ENCODE peak calls at places on chromosomes 13 and 19, in four cellular contexts. X is pancreas, M is esophagus squamous epithelium, U is OCI-LY7. L is an unnamed sample. For H3K9me3, the result is how much of the 10 kb centered on the place peaks cover.

GRCh38 chr13:73971481-73971880 is 162.7 kb downstream of the KLF12 start:
- DNase-seq in X (no peak), M (no peak), U (peak), L (no peak)

GRCh38 chr19:5826531-5827341 is 12.8 kb downstream of the FUT6 start:
- DNase-seq in X (peak), M (no peak), U (peak), L (no peak)

GRCh38 chr13:41364043-41364442 is 53.0 kb downstream of the NAA16 start:
- DNase-seq in X (no peak), M (no peak), U (no peak), L (no peak)

GRCh38 chr13:97879646-97880297 is 73.7 kb upstream of the IPO5 start:
- DNase-seq in X (no peak), M (no peak), U (no peak), L (no peak)

GRCh38 chr13:25882732-25883357 is 169.0 kb downstream of the SHISA2 start:
- DNase-seq in X (no peak), M (no peak), U (no peak), L (no peak)

GRCh38 chr19:35755550-35756371 is 1.1 kb downstream of the HSPB6 start:
- DNase-seq in X (peak), M (no peak), U (no peak), L (no peak)

GRCh38 chr19:42764836-42765235 is 642 bp downstream of the PSG8 start:
- DNase-seq in X (no peak), M (no peak), U (no peak), L (no peak)

GRCh38 chr19:5436101-5436947 is 18.9 kb upstream of the ZNRF4 start:
- DNase-seq in X (no peak), M (no peak), U (no peak), L (no peak)

GRCh38 chr19:45492627-45493470 is 4.0 kb downstream of the RTN2 start:
- DNase-seq in X (no peak), M (no peak), U (peak), L (no peak)

GRCh38 chr19:31770220-31770619 is 421.0 kb upstream of the TSHZ3 start:
- DNase-seq in X (no peak), M (no peak), U (no peak), L (no peak)

GRCh38 chr19:55857149-55857548 is 20.8 kb downstream of the NLRP4 start:
- DNase-seq in X (no peak), M (no peak), U (peak), L (no peak)
- H3K9me3 ChIP-seq in X (under half), M (under half), U (under half), L (under half)

GRCh38 chr19:34241513-34242337 is 12.6 kb upstream of the GARRE1 start:
- DNase-seq in X (peak), M (no peak), U (peak), L (no peak)
- TF ChIP-seq CTCF in X (peak), M (no peak), U (peak), L (no peak)

DNA sequence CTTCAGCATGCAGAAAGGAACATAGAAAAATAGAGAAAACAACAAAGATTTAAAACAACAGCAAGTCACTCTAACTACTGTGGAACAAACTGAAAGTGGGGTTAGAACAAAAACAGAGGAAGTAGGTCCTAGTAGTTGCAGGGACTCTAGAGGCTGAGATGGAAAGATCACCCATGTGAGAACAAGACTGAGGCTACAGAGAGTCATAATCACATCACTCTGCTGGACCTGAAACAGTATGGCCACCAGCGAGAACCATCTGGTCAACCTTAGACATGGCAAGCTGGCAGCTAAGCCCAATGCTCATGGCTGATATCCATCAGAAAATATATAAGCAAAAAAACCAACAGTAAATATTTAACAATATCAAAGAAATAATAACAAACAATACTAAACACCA is 35.8 kb upstream of the ZNF724 start:
- DNase-seq in X (no peak), M (no peak), U (peak), L (no peak)
- H3K9me3 ChIP-seq in X (under half), M (under half), U (under half), L (under half)

GRCh38 chr19:37989855-37990254 is 82.8 kb downstream of the SIPA1L3 start:
- DNase-seq in X (no peak), M (no peak), U (no peak), L (no peak)

GRCh38 chr19:37992761-37993160 is 85.8 kb downstream of the SIPA1L3 start:
- DNase-seq in X (no peak), M (no peak), U (no peak), L (no peak)

GRCh38 chr19:37990362-37990761 is 83.4 kb downstream of the SIPA1L3 start:
- DNase-seq in X (no peak), M (no peak), U (no peak), L (no peak)

GRCh38 chr19:37991176-37991835 is 84.3 kb downstream of the SIPA1L3 start:
- DNase-seq in X (no peak), M (no peak), U (no peak), L (no peak)

GRCh38 chr19:37991841-37992248 is 84.8 kb downstream of the SIPA1L3 start:
- DNase-seq in X (no peak), M (no peak), U (no peak), L (no peak)
- TF ChIP-seq CTCF in X (no peak), M (no peak), U (no peak), L (no peak)

GRCh38 chr13:111845621-111846351 is 221.2 kb upstream of the SOX1 start:
- DNase-seq in X (no peak), M (no peak), U (no peak), L (no peak)

GRCh38 chr13:111850458-111850857 is 216.5 kb upstream of the SOX1 start:
- DNase-seq in X (no peak), M (no peak), U (no peak), L (no peak)

GRCh38 chr13:111850976-111851375 is 216.0 kb upstream of the SOX1 start:
- DNase-seq in X (no peak), M (no peak), U (no peak), L (no peak)

GRCh38 chr13:111846396-111847174 is 220.4 kb upstream of the SOX1 start:
- DNase-seq in X (no peak), M (no peak), U (no peak), L (peak)

DNA sequence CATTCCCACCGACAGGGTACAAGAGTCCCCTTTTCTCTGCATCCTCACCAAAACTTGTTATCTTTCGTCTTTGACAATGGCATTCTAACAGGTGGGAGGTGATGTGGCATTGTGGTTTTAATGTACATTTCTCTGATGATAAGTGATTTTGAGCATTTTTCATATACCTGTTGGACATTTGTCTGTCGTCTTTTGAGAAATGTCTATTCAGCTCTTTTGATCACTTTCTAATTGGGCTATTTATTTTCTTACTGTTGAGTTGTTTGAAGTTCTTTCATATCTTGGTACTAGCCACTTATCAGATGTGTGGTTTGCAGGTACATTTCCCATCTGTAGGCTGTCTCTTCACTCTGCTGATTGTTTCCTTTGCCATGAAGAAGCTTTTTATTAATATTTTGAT is 219.0 kb upstream of the SOX1 start:
- DNase-seq in X (no peak), M (no peak), U (no peak), L (no peak)
- H3K9me3 ChIP-seq in X (under half), M (under half), U (under half), L (under half)

GRCh38 chr13:85896516-85897450 is 97.6 kb upstream of the SLITRK6 start:
- DNase-seq in X (no peak), M (no peak), U (peak), L (no peak)
- TF ChIP-seq CTCF in X (no peak), M (peak), U (peak), L (no peak)

GRCh38 chr19:21922276-21922675 is 86.3 kb upstream of the ZNF43 start:
- DNase-seq in X (no peak), M (no peak), U (no peak), L (peak)
- H3K9me3 ChIP-seq in X (under half), M (under half), U (under half), L (under half)

GRCh38 chr19:1943661-1944087 is 2.7 kb downstream of the CSNK1G2 start:
- DNase-seq in X (no peak), M (no peak), U (no peak), L (no peak)

GRCh38 chr19:1944088-1944915 is 3.3 kb downstream of the CSNK1G2 start:
- DNase-seq in X (no peak), M (no peak), U (no peak), L (no peak)

GRCh38 chr19:1942078-1942933 is 1.3 kb downstream of the CSNK1G2 start:
- DNase-seq in X (peak), M (peak), U (peak), L (peak)

GRCh38 chr19:1942934-1943555 is 2.1 kb downstream of the CSNK1G2 start:
- DNase-seq in X (no peak), M (no peak), U (peak), L (no peak)

DNA sequence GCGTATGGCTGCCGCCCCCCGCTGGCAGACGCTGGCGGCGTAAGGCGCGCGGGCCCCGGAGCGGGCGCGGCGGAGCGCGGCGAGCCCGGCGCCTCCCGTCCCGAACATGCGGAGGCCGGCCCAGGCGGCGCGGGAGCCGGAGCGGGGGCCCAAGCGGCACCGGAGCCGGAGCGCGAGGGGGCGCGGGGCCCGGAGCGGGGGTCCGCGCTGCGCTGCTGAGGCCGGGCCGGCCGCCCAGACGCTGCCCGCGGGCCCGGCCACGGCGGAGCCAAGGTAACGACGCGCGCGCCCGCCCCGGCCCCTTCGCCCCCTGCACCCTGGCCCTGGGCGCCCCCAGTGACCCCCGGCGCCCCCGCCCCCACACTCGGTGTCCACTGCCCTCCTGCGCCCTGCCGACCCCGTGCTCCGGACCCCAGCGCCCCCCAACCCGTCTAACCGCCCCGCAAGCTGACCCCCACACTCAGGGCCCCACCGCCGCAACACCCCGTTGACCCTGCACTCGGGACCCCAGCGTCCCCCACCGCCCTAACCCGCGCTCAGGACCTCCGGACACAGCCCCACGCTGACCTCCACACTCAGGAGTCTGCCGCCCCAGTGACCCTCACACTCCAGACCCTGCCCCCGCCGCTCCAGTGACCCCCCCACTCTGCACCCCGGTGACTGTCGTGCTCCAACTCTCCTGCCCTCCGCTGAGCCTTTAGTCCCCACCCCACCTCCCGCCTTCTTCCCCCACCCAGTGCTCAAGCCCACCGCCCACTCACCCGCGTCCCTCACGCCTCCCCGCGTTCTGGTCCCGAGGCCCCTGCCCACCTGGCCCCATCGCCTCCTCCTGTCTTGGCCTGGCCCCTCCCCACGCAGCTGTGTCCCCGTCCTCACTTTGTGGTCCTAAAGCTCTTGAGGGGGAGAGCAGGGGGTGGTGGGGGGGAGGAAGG is at the start of gene CSNK1G2:
- DNase-seq in X (peak), M (no peak), U (no peak), L (no peak)
- TF ChIP-seq CTCF in X (no peak), M (no peak), U (no peak), L (no peak)

GRCh38 chr19:58063712-58064111 is 4.6 kb downstream of the ZNF135 start:
- DNase-seq in X (no peak), M (no peak), U (no peak), L (no peak)
- H3K9me3 ChIP-seq in X (under half), M (under half), U (under half), L (under half)

GRCh38 chr13:84912720-84913119 is 886.5 kb downstream of the SLITRK6 start:
- DNase-seq in X (no peak), M (no peak), U (no peak), L (no peak)

GRCh38 chr13:84917252-84917878 is 881.9 kb downstream of the SLITRK6 start:
- DNase-seq in X (no peak), M (no peak), U (peak), L (no peak)
- TF ChIP-seq CTCF in X (no peak), M (no peak), U (peak), L (no peak)

L was measured in vagina.